ENCODE peak calls at places on chromosomes 13 and 19, in eight cellular contexts. G is activated CD4-positive, alpha-beta T cell treated with anti-CD3 and anti-CD28 coated beads, Interleukin-2, amount 50 U/mL, for 1 hour; A is NCI-H526 treated with DMSO at 0.1 percent for 48 hours; N is Calu3; F is stimulated activated CD8-positive, alpha-beta memory T cell treated with anti-CD3 and anti-CD28 coated beads, Interleukin-12 subunit alpha, Interleukin-12 subunit beta, amount 100 ng/mL, for 4 hours; T is fibroblast of the aortic adventitia; K is stimulated activated CD4-positive, alpha-beta T cell treated with anti-CD3 and anti-CD28 coated beads, Interleukin-1b, Interleukin-23, amount 100 ng/mL, for 24 hours; M is kidney tubule cell. O is an unnamed sample.

GRCh38 chr19:58581227-58582141 is 8.3 kb upstream of the MZF1 start:
- DNase-seq in G (peak; percentile 90), A (no peak), N (no peak), F (peak; percentile 75), T (peak; percentile 87), K (peak; percentile 85), M (peak; percentile 83), O (peak; percentile 76)

GRCh38 chr19:53977991-53978731 is 13.3 kb upstream of the CACNG6 start:
- DNase-seq in G (no peak), A (no peak), N (no peak), F (no peak), T (peak; percentile 98), K (peak; percentile 18), M (peak; percentile 42), O (peak; percentile 40)

GRCh38 chr19:10852941-10853340 is 4.7 kb downstream of the C19orf38 start:
- DNase-seq in G (no peak), A (no peak), N (no peak), F (no peak), T (no peak), K (no peak), M (no peak), O (no peak)

GRCh38 chr13:99978781-99979452 is 2.7 kb upstream of the ZIC2 start:
- DNase-seq in G (no peak), A (peak; percentile 29), N (no peak), F (no peak), T (no peak), K (no peak), M (no peak), O (no peak)

GRCh38 chr13:49098198-49098597 is 121.9 kb upstream of the MLNR start:
- DNase-seq in G (no peak), A (no peak), N (peak; percentile 37), F (no peak), T (peak; percentile 96), K (no peak), M (peak; percentile 89), O (peak; percentile 81)

GRCh38 chr13:24630121-24630520 is 50.1 kb upstream of the ATP12A start:
- DNase-seq in G (no peak), A (no peak), N (no peak), F (no peak), T (no peak), K (no peak), M (no peak), O (no peak)

GRCh38 chr19:15115080-15115479 is 7.9 kb downstream of the SYDE1 start:
- DNase-seq in G (no peak), A (no peak), N (no peak), F (no peak), T (peak; percentile 52), K (no peak), M (peak; percentile 31), O (no peak)

GRCh38 chr13:28451482-28452217 is 43.3 kb downstream of the FLT1 start:
- DNase-seq in G (no peak), A (no peak), N (no peak), F (no peak), T (peak; percentile 63), K (no peak), M (no peak), O (no peak)

GRCh38 chr13:46595136-46595917 is 42.4 kb downstream of the LRCH1 start:
- DNase-seq in G (no peak), A (no peak), N (no peak), F (no peak), T (peak; percentile 53), K (no peak), M (peak; percentile 69), O (no peak)

GRCh38 chr19:33175886-33176669 is 18.1 kb upstream of the LRP3 start:
- DNase-seq in G (peak; percentile 34), A (no peak), N (peak; percentile 45), F (no peak), T (peak; percentile 43), K (peak; percentile 8), M (peak; percentile 49), O (no peak)

GRCh38 chr13:26985285-26985878 is 186.2 kb downstream of the USP12 start:
- DNase-seq in G (peak; percentile 67), A (peak; percentile 79), N (peak; percentile 65), F (peak; percentile 32), T (peak; percentile 91), K (peak; percentile 57), M (peak; percentile 79), O (peak; percentile 76)

GRCh38 chr19:38025908-38026307 is 118.9 kb downstream of the SIPA1L3 start:
- DNase-seq in G (no peak), A (no peak), N (no peak), F (no peak), T (no peak), K (no peak), M (no peak), O (no peak)